ENCODE peak calls at places on chromosomes 5 and 9, in seven cellular contexts. One of them, this sample, is unnamed.

GRCh38 chr9:87465791-87466190 is 31.9 kb upstream of the DAPK1 start:
- DNase-seq in heart left ventricle: no peak
- DNase-seq in body of pancreas: no peak
- DNase-seq in stomach: no peak
- DNase-seq in HepG2: no peak
- DNase-seq in A549: no peak
- DNase-seq in right lobe of liver: no peak
- DNase-seq in this sample: no peak

GRCh38 chr5:10653033-10653432 is 89.2 kb downstream of the ANKRD33B start:
- DNase-seq in heart left ventricle: peak
- DNase-seq in body of pancreas: no peak
- DNase-seq in stomach: no peak
- DNase-seq in HepG2: no peak
- DNase-seq in A549: no peak
- DNase-seq in right lobe of liver: peak
- DNase-seq in this sample: peak

GRCh38 chr5:1430121-1430795 is 15.0 kb downstream of the SLC6A3 start:
- DNase-seq in heart left ventricle: no peak
- DNase-seq in body of pancreas: peak
- DNase-seq in stomach: peak
- DNase-seq in HepG2: no peak
- DNase-seq in A549: no peak
- DNase-seq in right lobe of liver: peak
- DNase-seq in this sample: peak

GRCh38 chr5:132807163-132807838 is 5.8 kb upstream of the SOWAHA start:
- DNase-seq in heart left ventricle: no peak
- DNase-seq in body of pancreas: peak
- DNase-seq in stomach: peak
- DNase-seq in HepG2: peak
- DNase-seq in A549: peak
- DNase-seq in right lobe of liver: peak
- DNase-seq in this sample: peak

GRCh38 chr9:32405506-32405905 is 21.1 kb downstream of the ACO1 start:
- DNase-seq in heart left ventricle: no peak
- DNase-seq in body of pancreas: no peak
- DNase-seq in stomach: no peak
- DNase-seq in HepG2: no peak
- DNase-seq in A549: no peak
- DNase-seq in right lobe of liver: no peak
- DNase-seq in this sample: no peak

GRCh38 chr5:16791036-16791705 is 144.9 kb downstream of the MYO10 start:
- DNase-seq in heart left ventricle: no peak
- DNase-seq in body of pancreas: peak
- DNase-seq in stomach: no peak
- DNase-seq in HepG2: peak
- DNase-seq in A549: peak
- DNase-seq in right lobe of liver: no peak
- DNase-seq in this sample: no peak

GRCh38 chr9:15873573-15874177 is 320.8 kb downstream of the CCDC171 start:
- DNase-seq in heart left ventricle: no peak
- DNase-seq in body of pancreas: no peak
- DNase-seq in stomach: no peak
- DNase-seq in HepG2: peak
- DNase-seq in A549: peak
- DNase-seq in right lobe of liver: no peak
- DNase-seq in this sample: no peak

GRCh38 chr5:142474426-142474825 is 149.6 kb upstream of the SPRY4 start:
- DNase-seq in heart left ventricle: no peak
- DNase-seq in body of pancreas: no peak
- DNase-seq in stomach: no peak
- DNase-seq in HepG2: no peak
- DNase-seq in A549: no peak
- DNase-seq in right lobe of liver: no peak
- DNase-seq in this sample: no peak

GRCh38 chr5:172864161-172864560 is 30.1 kb downstream of the ERGIC1 start:
- DNase-seq in heart left ventricle: no peak
- DNase-seq in body of pancreas: no peak
- DNase-seq in stomach: no peak
- DNase-seq in HepG2: no peak
- DNase-seq in A549: no peak
- DNase-seq in right lobe of liver: no peak
- DNase-seq in this sample: no peak

GRCh38 chr5:134989291-134989830 is 21.7 kb downstream of the CATSPER3 start:
- DNase-seq in heart left ventricle: no peak
- DNase-seq in body of pancreas: no peak
- DNase-seq in stomach: no peak
- DNase-seq in HepG2: no peak
- DNase-seq in A549: no peak
- DNase-seq in right lobe of liver: no peak
- DNase-seq in this sample: no peak

GRCh38 chr9:110202232-110202631 is 5.7 kb downstream of the C9orf152 start:
- DNase-seq in heart left ventricle: no peak
- DNase-seq in body of pancreas: no peak
- DNase-seq in stomach: no peak
- DNase-seq in HepG2: no peak
- DNase-seq in A549: no peak
- DNase-seq in right lobe of liver: no peak
- DNase-seq in this sample: no peak

GRCh38 chr9:129888809-129889460 is 53.7 kb downstream of the USP20 start:
- DNase-seq in heart left ventricle: no peak
- DNase-seq in body of pancreas: no peak
- DNase-seq in stomach: no peak
- DNase-seq in HepG2: no peak
- DNase-seq in A549: no peak
- DNase-seq in right lobe of liver: no peak
- DNase-seq in this sample: peak

GRCh38 chr9:129889461-129889935 is 54.2 kb downstream of the USP20 start:
- DNase-seq in heart left ventricle: no peak
- DNase-seq in body of pancreas: no peak
- DNase-seq in stomach: no peak
- DNase-seq in HepG2: no peak
- DNase-seq in A549: no peak
- DNase-seq in right lobe of liver: no peak
- DNase-seq in this sample: peak

GRCh38 chr9:129887210-129888084 is 52.2 kb downstream of the USP20 start:
- DNase-seq in heart left ventricle: peak
- DNase-seq in body of pancreas: no peak
- DNase-seq in stomach: no peak
- DNase-seq in HepG2: no peak
- DNase-seq in A549: no peak
- DNase-seq in right lobe of liver: no peak
- DNase-seq in this sample: peak

GRCh38 chr9:129886226-129887174 is 51.2 kb downstream of the USP20 start:
- DNase-seq in heart left ventricle: no peak
- DNase-seq in body of pancreas: no peak
- DNase-seq in stomach: no peak
- DNase-seq in HepG2: no peak
- DNase-seq in A549: no peak
- DNase-seq in right lobe of liver: no peak
- DNase-seq in this sample: peak

DNA sequence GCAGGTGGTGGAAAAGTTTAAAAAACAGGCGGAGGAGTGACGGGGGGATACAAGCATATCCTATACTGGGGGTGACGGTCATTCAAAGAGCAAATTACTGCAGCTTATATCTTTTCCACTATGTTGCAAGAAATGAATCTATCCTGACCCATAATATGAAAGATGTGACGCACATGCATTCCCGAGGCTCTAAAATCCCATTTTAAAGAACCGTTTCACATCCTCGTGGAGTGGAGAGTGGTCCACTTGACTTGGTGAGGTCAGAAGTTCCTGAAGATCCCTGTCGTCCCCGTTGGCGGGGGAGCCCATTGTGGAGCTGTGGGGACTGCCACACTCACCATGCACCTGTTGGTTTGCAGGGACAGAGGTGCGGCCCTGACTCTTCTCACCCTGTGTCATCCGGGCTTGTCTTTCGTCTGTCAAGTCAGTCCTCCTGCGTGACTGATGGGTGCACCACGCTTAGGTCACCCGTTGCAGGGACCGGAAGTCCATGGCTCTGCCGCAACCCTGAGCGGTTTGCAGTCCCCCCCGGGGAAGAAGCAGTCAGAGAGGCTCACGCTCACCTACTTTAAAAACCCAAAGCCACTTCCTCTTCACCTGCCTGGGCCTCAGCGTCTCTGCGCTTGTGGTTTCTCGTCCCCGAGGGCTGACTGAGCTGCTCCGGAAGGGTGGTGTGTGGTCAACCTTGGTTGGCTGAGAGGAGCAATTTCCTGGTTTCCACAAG is 53.0 kb downstream of the USP20 start:
- DNase-seq in heart left ventricle: peak
- DNase-seq in body of pancreas: no peak
- DNase-seq in stomach: peak
- DNase-seq in HepG2: no peak
- DNase-seq in A549: no peak
- DNase-seq in right lobe of liver: no peak
- DNase-seq in this sample: peak
- H3K4me3 ChIP-seq in heart left ventricle: peak
- H3K4me3 ChIP-seq in body of pancreas: no peak
- H3K4me3 ChIP-seq in stomach: peak
- H3K4me3 ChIP-seq in HepG2: no peak
- H3K4me3 ChIP-seq in A549: no peak
- H3K4me3 ChIP-seq in right lobe of liver: no peak
- H3K4me3 ChIP-seq in this sample: peak

DNA sequence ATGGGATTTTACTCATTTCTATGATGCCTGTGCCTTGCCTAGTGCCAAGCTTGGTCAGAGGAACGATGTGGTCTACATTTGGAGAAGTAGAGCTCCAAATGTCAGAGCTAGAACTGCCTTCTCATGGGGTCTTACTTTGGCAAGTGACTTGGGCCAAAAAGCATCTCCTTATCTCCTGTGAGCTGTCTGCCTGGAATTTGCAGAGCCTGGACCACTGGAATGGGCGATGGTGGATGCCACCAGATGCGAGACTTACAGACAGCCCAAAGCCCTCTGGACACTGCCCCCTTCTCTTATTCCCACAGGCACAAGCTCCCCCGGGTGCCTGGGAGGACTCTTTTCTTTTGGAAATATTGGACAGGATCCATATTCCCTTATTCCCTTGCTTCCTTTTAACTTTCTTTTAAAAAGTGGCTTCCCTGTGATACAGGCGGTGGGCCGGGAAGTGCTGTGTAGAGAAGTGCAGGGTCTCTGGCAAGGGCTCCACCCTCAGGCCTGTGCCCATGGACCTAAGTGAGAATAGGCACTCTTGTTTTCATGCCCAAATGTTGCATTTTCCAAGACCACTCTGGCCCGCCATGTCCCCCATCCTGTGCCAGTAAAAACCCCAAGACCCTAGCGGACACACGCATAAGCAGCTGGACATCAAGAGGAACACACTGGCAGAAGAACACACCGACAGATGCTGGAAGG is 193.2 kb downstream of the FBXL7 start:
- DNase-seq in heart left ventricle: no peak
- DNase-seq in body of pancreas: no peak
- DNase-seq in stomach: no peak
- DNase-seq in HepG2: no peak
- DNase-seq in A549: no peak
- DNase-seq in right lobe of liver: no peak
- DNase-seq in this sample: no peak
- H3K27ac ChIP-seq in heart left ventricle: no peak
- H3K27ac ChIP-seq in body of pancreas: no peak
- H3K27ac ChIP-seq in stomach: no peak
- H3K27ac ChIP-seq in HepG2: no peak
- H3K27ac ChIP-seq in A549: no peak
- H3K27ac ChIP-seq in right lobe of liver: no peak
- H3K27ac ChIP-seq in this sample: no peak

GRCh38 chr5:115624994-115625393 is 842 bp downstream of the TMED7 start:
- DNase-seq in heart left ventricle: no peak
- DNase-seq in body of pancreas: no peak
- DNase-seq in stomach: no peak
- DNase-seq in HepG2: peak
- DNase-seq in A549: no peak
- DNase-seq in right lobe of liver: no peak
- DNase-seq in this sample: no peak

GRCh38 chr5:115627295-115627825 is 1.5 kb upstream of the TMED7 start:
- DNase-seq in heart left ventricle: no peak
- DNase-seq in body of pancreas: no peak
- DNase-seq in stomach: no peak
- DNase-seq in HepG2: no peak
- DNase-seq in A549: peak
- DNase-seq in right lobe of liver: no peak
- DNase-seq in this sample: no peak

GRCh38 chr5:115626444-115626823 is 598 bp upstream of the TMED7 start:
- DNase-seq in heart left ventricle: no peak
- DNase-seq in body of pancreas: no peak
- DNase-seq in stomach: no peak
- DNase-seq in HepG2: no peak
- DNase-seq in A549: no peak
- DNase-seq in right lobe of liver: no peak
- DNase-seq in this sample: no peak

GRCh38 chr5:115623632-115624031 is 2.2 kb downstream of the TMED7 start:
- DNase-seq in heart left ventricle: no peak
- DNase-seq in body of pancreas: no peak
- DNase-seq in stomach: no peak
- DNase-seq in HepG2: no peak
- DNase-seq in A549: no peak
- DNase-seq in right lobe of liver: no peak
- DNase-seq in this sample: no peak

DNA sequence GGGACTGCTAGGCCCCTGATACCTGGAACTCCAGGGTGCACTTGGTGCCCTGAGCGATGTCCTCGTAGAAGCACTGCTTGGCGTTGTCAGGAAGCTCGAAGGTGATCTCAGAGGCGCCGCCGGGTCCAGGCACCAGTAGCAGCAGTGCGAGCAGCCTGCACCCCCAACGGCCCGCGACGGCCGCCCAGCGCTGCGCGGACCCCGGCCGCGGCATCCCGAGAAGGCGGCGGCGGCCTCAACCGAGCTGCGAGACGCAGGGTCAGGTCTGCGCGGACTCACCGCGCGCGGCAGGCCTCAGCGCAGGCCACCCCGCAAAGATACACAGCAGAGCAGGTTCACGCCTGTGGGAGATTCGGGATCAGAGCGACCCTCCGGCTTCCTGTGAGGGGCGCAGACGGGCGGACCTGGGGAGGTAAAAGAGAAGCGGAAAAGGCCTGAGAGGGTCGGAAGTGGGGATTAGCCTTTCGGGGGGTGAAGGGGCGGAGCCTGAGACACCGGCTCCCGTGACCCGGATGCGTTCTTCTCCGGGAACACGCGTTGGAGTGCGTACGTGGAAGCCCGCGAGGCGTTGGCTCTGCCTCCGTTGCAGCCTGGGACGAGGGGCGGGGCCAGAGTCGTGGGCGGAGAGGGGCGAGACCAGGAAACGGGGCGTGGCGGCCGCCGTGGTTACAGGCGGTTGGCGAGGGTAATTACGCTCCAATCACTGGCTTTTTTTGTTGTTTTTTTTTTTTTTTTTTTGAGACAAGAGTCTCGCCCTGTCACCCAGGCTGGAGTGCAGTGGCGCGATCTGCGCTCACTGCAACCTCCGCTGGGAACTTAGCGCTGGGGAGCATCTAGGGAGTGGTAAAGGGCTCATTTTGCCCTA is at the start of gene TMED7:
- DNase-seq in heart left ventricle: peak
- DNase-seq in body of pancreas: peak
- DNase-seq in stomach: peak
- DNase-seq in HepG2: peak
- DNase-seq in A549: peak
- DNase-seq in right lobe of liver: peak
- DNase-seq in this sample: peak
- TF ChIP-seq POLR2A in heart left ventricle: peak
- TF ChIP-seq POLR2A in body of pancreas: peak
- TF ChIP-seq POLR2A in stomach: peak
- TF ChIP-seq POLR2A in HepG2: peak
- TF ChIP-seq POLR2A in A549: peak
- TF ChIP-seq POLR2A in right lobe of liver: peak
- TF ChIP-seq POLR2A in this sample: peak

GRCh38 chr9:131097948-131098278 is 1.6 kb downstream of the AIF1L start:
- DNase-seq in heart left ventricle: peak
- DNase-seq in body of pancreas: no peak
- DNase-seq in stomach: no peak
- DNase-seq in HepG2: no peak
- DNase-seq in A549: no peak
- DNase-seq in right lobe of liver: no peak
- DNase-seq in this sample: no peak
- H3K4me3 ChIP-seq in heart left ventricle: no peak
- H3K4me3 ChIP-seq in body of pancreas: no peak
- H3K4me3 ChIP-seq in stomach: no peak
- H3K4me3 ChIP-seq in HepG2: no peak
- H3K4me3 ChIP-seq in A549: no peak
- H3K4me3 ChIP-seq in right lobe of liver: no peak
- H3K4me3 ChIP-seq in this sample: peak